ENCODE peak calls at places on chromosomes 4 and X, in four cellular contexts. J is fibroblast of mammary gland; B is LoVo; K is activated effector memory CD4-positive, alpha-beta T cell treated with Interleukin-2 at 50 U/mL for 16 hours. H is an unnamed sample.

GRCh38 chr4:55017406-55017805 is 108.0 kb downstream of the KDR start:
- DNase-seq in J (no peak), B (no peak), K (no peak), H (no peak)

GRCh38 chrX:129933700-129934099 is 27.7 kb downstream of the UTP14A start:
- DNase-seq in J (no peak), B (no peak), K (no peak), H (no peak)

GRCh38 chrX:154068560-154068959 is 29.0 kb downstream of the MECP2 start:
- DNase-seq in J (no peak), B (no peak), K (no peak), H (no peak)

GRCh38 chrX:103376118-103376978 is at the start of gene BEX3:
- DNase-seq in J (peak; percentile 58), B (peak; percentile 34), K (peak; percentile 7), H (peak; percentile 77)

GRCh38 chr4:124970011-124970410 is 257.5 kb upstream of the ANKRD50 start:
- DNase-seq in J (peak; percentile 68), B (no peak), K (no peak), H (no peak)

GRCh38 chr4:69859140-69859539 is 805 bp downstream of the SULT1E1 start:
- DNase-seq in J (no peak), B (no peak), K (no peak), H (no peak)

GRCh38 chr4:98749206-98749605 is 90.8 kb upstream of the TSPAN5 start:
- DNase-seq in J (peak; percentile 63), B (no peak), K (no peak), H (no peak)

GRCh38 chr4:8385611-8386010 is 54.9 kb downstream of the ACOX3 start:
- DNase-seq in J (no peak), B (no peak), K (no peak), H (no peak)